ENCODE peak calls at places on chromosomes 6 and 20, in eight cellular contexts. D, B, L, I, P, W, G and K are unnamed samples.

GRCh38 chr6:156651438-156651837 is 125.7 kb upstream of the ARID1B start:
- DNase-seq in B (no peak), D (no peak), P (no peak), W (no peak), I (no peak), L (no peak), G (no peak), K (no peak)

GRCh38 chr6:45614488-45615285 is 237.0 kb upstream of the SUPT3H start:
- DNase-seq in I (peak), W (no peak), D (no peak), P (no peak), G (no peak), B (no peak), L (no peak), K (no peak)

GRCh38 chr20:63553933-63554290 is at the start of gene FNDC11:
- DNase-seq in B (peak), G (no peak), P (no peak), W (no peak), D (peak), L (peak), I (no peak), K (no peak)

GRCh38 chr6:153511896-153512496 is 380.9 kb upstream of the RGS17 start:
- DNase-seq in L (no peak), G (no peak), W (peak), D (no peak), I (peak), B (no peak), P (no peak), K (no peak)

GRCh38 chr20:54475334-54476287 is at the start of gene DOK5:
- DNase-seq in P (no peak), B (peak), W (no peak), I (peak), G (peak), L (peak), D (peak), K (no peak)

GRCh38 chr6:7129784-7130569 is 22.2 kb downstream of the RREB1 start:
- DNase-seq in G (peak), D (no peak), I (peak), P (no peak), W (peak), B (no peak), L (peak), K (no peak)

GRCh38 chr20:33687370-33687915 is 1.3 kb upstream of the E2F1 start:
- DNase-seq in L (no peak), I (no peak), D (no peak), B (no peak), W (no peak), G (no peak), P (no peak), K (no peak)

GRCh38 chr20:7375905-7376304 is 564.4 kb downstream of the HAO1 start:
- DNase-seq in B (no peak), D (no peak), L (no peak), G (no peak), I (peak), P (no peak), W (peak), K (no peak)

GRCh38 chr6:72560721-72561593 is 60.9 kb upstream of the KCNQ5 start:
- DNase-seq in G (no peak), D (no peak), I (peak), W (no peak), P (no peak), B (no peak), L (no peak), K (no peak)

GRCh38 chr20:19026901-19027644 is 185.4 kb upstream of the SLC24A3 start:
- DNase-seq in I (no peak), G (no peak), W (peak), D (no peak), P (no peak), B (no peak), L (no peak), K (peak)

GRCh38 chr6:143125455-143125854 is 64.8 kb downstream of the AIG1 start:
- DNase-seq in P (no peak), D (no peak), B (no peak), W (no peak), L (no peak), I (no peak), G (no peak), K (no peak)

GRCh38 chr20:17803765-17804164 is 104.0 kb downstream of the BANF2 start:
- DNase-seq in W (peak), P (no peak), I (no peak), D (no peak), G (no peak), L (no peak), B (peak), K (no peak)

GRCh38 chr6:75275067-75275466 is 9.5 kb downstream of the TMEM30A start:
- DNase-seq in I (peak), W (peak), P (no peak), G (no peak), D (no peak), L (no peak), B (no peak), K (no peak)

GRCh38 chr20:33969563-33969962 is 24.1 kb upstream of the RALY start:
- DNase-seq in I (no peak), B (no peak), L (no peak), W (no peak), G (no peak), D (no peak), P (no peak), K (peak)

GRCh38 chr6:107275330-107275865 is 160.1 kb upstream of the BEND3 start:
- DNase-seq in P (no peak), I (peak), L (no peak), G (no peak), B (no peak), D (no peak), W (no peak), K (no peak)

GRCh38 chr6:165487347-165487746 is 175.7 kb downstream of the PDE10A start:
- DNase-seq in P (no peak), W (no peak), L (no peak), D (no peak), B (no peak), I (peak), G (no peak), K (no peak)

GRCh38 chr6:106609699-106610098 is 19.6 kb downstream of the RTN4IP1 start:
- DNase-seq in D (no peak), B (no peak), I (no peak), P (no peak), G (no peak), L (peak), W (peak), K (no peak)

GRCh38 chr6:138970856-138971425 is 17.1 kb downstream of the REPS1 start:
- DNase-seq in G (no peak), D (no peak), P (no peak), L (no peak), W (no peak), B (peak), I (peak), K (no peak)

GRCh38 chr6:112951829-112952228 is 604.7 kb downstream of the RFPL4B start:
- DNase-seq in D (no peak), I (no peak), W (no peak), P (no peak), B (no peak), G (no peak), L (no peak), K (no peak)

GRCh38 chr6:131281471-131282270 is 146.4 kb downstream of the AKAP7 start:
- DNase-seq in L (peak), G (peak), B (peak), W (no peak), I (peak), P (no peak), D (no peak), K (no peak)

GRCh38 chr6:73969982-73970960 is 274.3 kb downstream of the CD109 start:
- DNase-seq in W (peak), B (no peak), D (no peak), I (peak), L (no peak), G (no peak), P (no peak), K (no peak)

GRCh38 chr6:128516514-128516898 is 3.9 kb downstream of the PTPRK start:
- DNase-seq in B (no peak), P (no peak), L (no peak), I (peak), D (no peak), G (no peak), W (peak), K (no peak)

GRCh38 chr6:118565317-118565960 is 17.3 kb downstream of the PLN start:
- DNase-seq in L (no peak), D (no peak), W (peak), I (peak), B (no peak), P (no peak), G (no peak), K (no peak)

GRCh38 chr20:46215913-46216707 is 92.2 kb downstream of the CDH22 start:
- DNase-seq in P (no peak), W (peak), D (no peak), L (no peak), B (peak), G (no peak), I (peak), K (no peak)

GRCh38 chr6:105488521-105489212 is 85.8 kb upstream of the PREP start:
- DNase-seq in G (no peak), W (no peak), D (no peak), P (no peak), B (no peak), L (no peak), I (peak), K (no peak)

GRCh38 chr20:34127787-34128186 is 15.7 kb upstream of the EIF2S2 start:
- DNase-seq in P (no peak), G (no peak), B (no peak), D (no peak), W (no peak), L (no peak), I (no peak), K (no peak)

GRCh38 chr6:158686311-158686710 is 36.5 kb downstream of the SYTL3 start:
- DNase-seq in L (no peak), W (no peak), D (no peak), G (no peak), P (no peak), B (no peak), I (no peak), K (peak)

GRCh38 chr20:10656270-10656669 is 17.5 kb downstream of the JAG1 start:
- DNase-seq in D (no peak), P (no peak), G (peak), L (peak), I (no peak), B (no peak), W (no peak), K (peak)

GRCh38 chr20:58515240-58516212 is at the start of gene APCDD1L:
- DNase-seq in D (peak), P (no peak), B (no peak), L (no peak), W (no peak), G (no peak), I (peak), K (no peak)

GRCh38 chr20:50450961-50451752 is 59.0 kb upstream of the PTPN1 start:
- DNase-seq in G (no peak), L (peak), W (peak), D (no peak), B (peak), I (peak), P (no peak), K (peak)
- H3K4me3 ChIP-seq in G (no peak), L (no peak), W (peak), D (no peak), B (peak), I (peak), P (no peak), K (no peak)

GRCh38 chr6:32845381-32845884 is 1.6 kb upstream of the PSMB8 start:
- DNase-seq in W (no peak), G (no peak), L (peak), P (no peak), I (no peak), D (no peak), B (no peak), K (no peak)

GRCh38 chr6:32843321-32843978 is 397 bp downstream of the PSMB8 start:
- DNase-seq in G (no peak), L (peak), D (peak), P (no peak), B (no peak), I (no peak), W (no peak), K (no peak)

GRCh38 chr6:32842690-32843089 is 1.2 kb downstream of the PSMB8 start:
- DNase-seq in W (no peak), D (no peak), P (no peak), L (no peak), B (no peak), G (no peak), I (no peak), K (no peak)

GRCh38 chr6:32844839-32845372 is 1.1 kb upstream of the PSMB8 start:
- DNase-seq in B (no peak), I (no peak), D (peak), L (no peak), P (no peak), W (no peak), G (no peak), K (no peak)

GRCh38 chr6:32843979-32844838 is at the start of gene PSMB8:
- DNase-seq in D (peak), B (peak), I (peak), L (peak), P (peak), W (peak), G (peak), K (peak)
- TF ChIP-seq CTCF in D (peak), B (peak), I (peak), L (no peak), P (peak), W (peak), G (peak), K (no peak)

DNA sequence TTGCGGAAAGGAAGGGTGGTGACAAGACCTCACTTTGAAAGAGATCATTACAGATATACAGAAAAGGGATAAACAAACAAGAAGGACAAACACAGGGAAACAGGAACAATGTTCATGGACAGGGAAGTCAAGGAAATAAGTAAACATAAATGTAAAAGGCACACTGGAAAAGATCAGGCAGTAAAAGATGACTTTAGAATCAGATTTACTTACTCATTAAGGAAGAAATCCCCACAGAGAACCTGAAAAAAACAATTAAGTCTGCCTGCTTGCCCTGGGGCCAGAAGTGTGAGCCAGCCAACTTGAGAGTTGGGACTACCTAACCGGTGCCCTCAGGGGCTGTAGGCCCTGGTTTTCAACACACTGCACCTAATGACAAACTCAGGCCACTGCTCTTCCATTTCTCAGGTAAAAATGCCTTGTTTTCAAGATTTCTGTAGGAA is 1.7 kb downstream of the APMAP start:
- DNase-seq in G (no peak), W (no peak), L (no peak), P (no peak), B (no peak), D (no peak), I (no peak), K (peak)
- TF ChIP-seq POLR2A in G (no peak), W (no peak), L (no peak), P (no peak), B (no peak), D (no peak), I (no peak), K (no peak)

GRCh38 chr20:32583581-32584045 is 1.5 kb downstream of the NOL4L start:
- DNase-seq in G (no peak), D (no peak), P (no peak), L (no peak), I (no peak), B (no peak), W (no peak), K (no peak)
- H3K4me3 ChIP-seq in G (peak), D (peak), P (peak), L (peak), I (peak), B (peak), W (peak), K (no peak)

DNA sequence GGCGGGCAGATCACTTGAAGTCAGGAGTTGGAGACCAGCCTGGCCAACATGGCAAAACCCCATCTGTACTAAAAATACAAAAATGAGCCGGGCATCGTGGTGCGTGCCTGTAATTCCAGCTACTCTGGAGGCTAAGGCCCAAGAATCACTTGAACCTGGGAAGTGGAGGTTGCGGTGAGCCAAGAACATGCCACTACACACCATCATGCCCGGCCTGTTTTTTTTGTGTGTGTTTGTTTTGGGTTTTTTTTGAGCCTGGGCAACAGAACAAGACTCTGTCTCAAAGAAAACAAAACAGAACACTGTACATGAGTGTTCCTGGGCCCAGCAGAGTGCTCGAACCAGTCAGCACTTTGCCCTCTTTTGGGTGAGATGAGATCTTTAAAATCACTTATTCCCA is 159.1 kb downstream of the MTHFD1L start:
- DNase-seq in L (no peak), I (no peak), P (no peak), W (no peak), D (no peak), B (no peak), G (no peak), K (no peak)
- TF ChIP-seq CTCF in L (no peak), I (no peak), P (no peak), W (no peak), D (no peak), B (no peak), G (no peak), K (no peak)

GRCh38 chr6:43427406-43428111 is at the start of gene ABCC10:
- DNase-seq in L (peak), B (peak), P (peak), D (peak), I (peak), W (peak), G (peak), K (peak)
- TF ChIP-seq POLR2A in L (peak), B (no peak), P (peak), D (no peak), I (no peak), W (peak), G (no peak), K (no peak)

GRCh38 chr6:111710439-111710838 is 104.8 kb upstream of the TRAF3IP2 start:
- DNase-seq in G (no peak), L (no peak), P (no peak), B (no peak), D (no peak), W (no peak), I (no peak), K (no peak)
- H3K4me3 ChIP-seq in G (peak), L (no peak), P (no peak), B (no peak), D (no peak), W (no peak), I (no peak), K (no peak)

GRCh38 chr6:12297363-12298016 is 7.3 kb downstream of the EDN1 start:
- DNase-seq in D (no peak), W (peak), P (no peak), L (no peak), I (no peak), G (no peak), B (no peak), K (no peak)
- TF ChIP-seq CTCF in D (no peak), W (no peak), P (no peak), L (no peak), I (no peak), G (no peak), B (no peak), K (no peak)

GRCh38 chr6:5671162-5671561 is 335.6 kb downstream of the NRN1 start:
- DNase-seq in I (peak), W (peak), L (no peak), D (no peak), G (no peak), B (no peak), P (no peak), K (peak)
- TF ChIP-seq POLR2A in I (no peak), W (no peak), L (no peak), D (no peak), G (no peak), B (no peak), P (no peak), K (no peak)